ENCODE peak calls at places on chromosomes 12 and 14, in four cellular contexts. One of them, this sample, is unnamed.

GRCh38 chr12:72622556-72622955 is 350.4 kb downstream of the TRHDE start:
- DNase-seq in HT1080: no peak
- DNase-seq in CD4-positive, CD25-positive, alpha-beta regulatory T cell: no peak
- DNase-seq in fibroblast of the aortic adventitia: no peak
- DNase-seq in this sample: no peak

GRCh38 chr12:16189849-16190248 is 87.6 kb downstream of the SLC15A5 start:
- DNase-seq in HT1080: peak
- DNase-seq in fibroblast of the aortic adventitia: peak
- DNase-seq in CD4-positive, CD25-positive, alpha-beta regulatory T cell: no peak
- DNase-seq in this sample: no peak

GRCh38 chr12:89507015-89507824 is 17.4 kb downstream of the GALNT4 start:
- DNase-seq in fibroblast of the aortic adventitia: no peak
- DNase-seq in CD4-positive, CD25-positive, alpha-beta regulatory T cell: no peak
- DNase-seq in HT1080: no peak
- DNase-seq in this sample: no peak

GRCh38 chr12:94150483-94151225 is 2.3 kb downstream of the PLXNC1 start:
- DNase-seq in HT1080: no peak
- DNase-seq in CD4-positive, CD25-positive, alpha-beta regulatory T cell: peak
- DNase-seq in fibroblast of the aortic adventitia: no peak
- DNase-seq in this sample: no peak

GRCh38 chr14:97021571-97022171 is 224.5 kb downstream of the VRK1 start:
- DNase-seq in CD4-positive, CD25-positive, alpha-beta regulatory T cell: no peak
- DNase-seq in HT1080: peak
- DNase-seq in fibroblast of the aortic adventitia: no peak
- DNase-seq in this sample: peak

GRCh38 chr14:51182166-51182565 is 57.9 kb upstream of the TMX1 start:
- DNase-seq in fibroblast of the aortic adventitia: peak
- DNase-seq in HT1080: peak
- DNase-seq in CD4-positive, CD25-positive, alpha-beta regulatory T cell: no peak
- DNase-seq in this sample: no peak

GRCh38 chr12:61654698-61655097 is 605.5 kb upstream of the USP15 start:
- DNase-seq in HT1080: peak
- DNase-seq in fibroblast of the aortic adventitia: no peak
- DNase-seq in CD4-positive, CD25-positive, alpha-beta regulatory T cell: peak
- DNase-seq in this sample: peak

GRCh38 chr14:69712637-69713088 is 54.3 kb upstream of the SRSF5 start:
- DNase-seq in HT1080: no peak
- DNase-seq in CD4-positive, CD25-positive, alpha-beta regulatory T cell: peak
- DNase-seq in fibroblast of the aortic adventitia: no peak
- DNase-seq in this sample: no peak

GRCh38 chr14:98056946-98057345 is 1215.1 kb downstream of the BCL11B start:
- DNase-seq in HT1080: no peak
- DNase-seq in CD4-positive, CD25-positive, alpha-beta regulatory T cell: no peak
- DNase-seq in fibroblast of the aortic adventitia: no peak
- DNase-seq in this sample: no peak

GRCh38 chr12:130969223-130969622 is 15.5 kb downstream of the ADGRD1 start:
- DNase-seq in HT1080: no peak
- DNase-seq in fibroblast of the aortic adventitia: no peak
- DNase-seq in CD4-positive, CD25-positive, alpha-beta regulatory T cell: no peak
- DNase-seq in this sample: no peak